ENCODE peak calls at places on chromosomes 13 and 19, in six cellular contexts. O, A, J, W, I and U are unnamed samples.

GRCh38 chr13:98528663-98529064 is 48.2 kb downstream of the STK24 start:
- DNase-seq in O (no peak), A (no peak), J (no peak), W (no peak), I (no peak), U (no peak)

GRCh38 chr19:49805822-49806612 is 7.1 kb downstream of the FUZ start:
- DNase-seq in O (no peak), A (no peak), J (no peak), W (no peak), I (no peak), U (no peak)

GRCh38 chr13:35712907-35713685 is 236.6 kb upstream of the MAB21L1 start:
- DNase-seq in O (no peak), A (no peak), J (peak; percentile 39), W (peak; percentile 85), I (no peak), U (no peak)

GRCh38 chr19:41934849-41935374 is 6.7 kb upstream of the ERFL start:
- DNase-seq in O (no peak), A (no peak), J (peak; percentile 57), W (peak; percentile 93), I (peak; percentile 57), U (peak; percentile 71)

GRCh38 chr19:43555185-43555770 is 20.0 kb downstream of the XRCC1 start:
- DNase-seq in O (no peak), A (no peak), J (peak; percentile 53), W (peak; percentile 72), I (peak; percentile 70), U (peak; percentile 74)

GRCh38 chr13:50156722-50157121 is 141.5 kb downstream of the KCNRG start:
- DNase-seq in O (no peak), A (no peak), J (no peak), W (no peak), I (no peak), U (no peak)

GRCh38 chr19:39499082-39499642 is 415 bp downstream of the DLL3 start:
- DNase-seq in O (no peak), A (no peak), J (no peak), W (no peak), I (no peak), U (no peak)

GRCh38 chr13:32390048-32390447 is 37.9 kb downstream of the N4BP2L1 start:
- DNase-seq in O (no peak), A (no peak), J (no peak), W (no peak), I (no peak), U (no peak)

GRCh38 chr19:8108560-8109445 is 40.6 kb downstream of the FBN3 start:
- DNase-seq in O (no peak), A (no peak), J (no peak), W (no peak), I (no peak), U (no peak)

GRCh38 chr13:67966065-67966464 is 735.9 kb upstream of the PCDH9 start:
- DNase-seq in O (no peak), A (no peak), J (no peak), W (no peak), I (no peak), U (no peak)